ENCODE peak calls at places on chromosomes 1 and 21, in six cellular contexts. M, J, B, A, C and K are unnamed samples.

GRCh38 chr1:38444770-38445442 is 398.3 kb upstream of the POU3F1 start:
- DNase-seq in M (peak; percentile 19), J (no peak), B (no peak), A (no peak), C (no peak), K (no peak)

GRCh38 chr1:99820546-99820945 is 29.6 kb upstream of the AGL start:
- DNase-seq in M (no peak), J (no peak), B (no peak), A (no peak), C (no peak), K (no peak)

GRCh38 chr1:29332204-29332603 is 95.9 kb downstream of the PTPRU start:
- DNase-seq in M (peak; percentile 37), J (peak; percentile 23), B (peak; percentile 76), A (peak; percentile 21), C (peak; percentile 59), K (peak; percentile 60)

GRCh38 chr1:92701147-92701546 is 83.8 kb downstream of the EVI5 start:
- DNase-seq in M (peak; percentile 42), J (no peak), B (no peak), A (peak; percentile 77), C (no peak), K (no peak)

GRCh38 chr1:219308367-219308766 is 134.7 kb downstream of the LYPLAL1 start:
- DNase-seq in M (no peak), J (no peak), B (no peak), A (no peak), C (no peak), K (no peak)

GRCh38 chr1:204891860-204892259 is 21.2 kb downstream of the NFASC start:
- DNase-seq in M (peak; percentile 81), J (no peak), B (no peak), A (no peak), C (no peak), K (no peak)

GRCh38 chr1:22080184-22080583 is 27.7 kb downstream of the CDC42 start:
- DNase-seq in M (no peak), J (no peak), B (no peak), A (no peak), C (no peak), K (no peak)

GRCh38 chr1:98975113-98975512 is 29.5 kb downstream of the PLPPR5 start:
- DNase-seq in M (no peak), J (no peak), B (no peak), A (no peak), C (peak; percentile 3), K (peak; percentile 48)

GRCh38 chr1:94130851-94131595 is 10.1 kb upstream of the ABCA4 start:
- DNase-seq in M (peak; percentile 32), J (no peak), B (no peak), A (peak; percentile 52), C (no peak), K (peak; percentile 30)

GRCh38 chr1:14894811-14895524 is 258.6 kb upstream of the TMEM51 start:
- DNase-seq in M (peak; percentile 57), J (no peak), B (peak; percentile 44), A (no peak), C (no peak), K (peak; percentile 67)

GRCh38 chr1:219281834-219282233 is 108.2 kb downstream of the LYPLAL1 start:
- DNase-seq in M (no peak), J (no peak), B (no peak), A (peak; percentile 32), C (no peak), K (peak; percentile 79)

GRCh38 chr21:38965910-38966504 is 160.3 kb downstream of the ETS2 start:
- DNase-seq in M (no peak), J (no peak), B (peak; percentile 83), A (peak; percentile 59), C (peak; percentile 94), K (no peak)

GRCh38 chr1:110003747-110004428 is 19.3 kb downstream of the AHCYL1 start:
- DNase-seq in M (peak; percentile 98), J (peak; percentile 29), B (peak; percentile 58), A (peak; percentile 99), C (peak; percentile 67), K (peak; percentile 95)

GRCh38 chr1:33608825-33609400 is 136.5 kb downstream of the ZSCAN20 start:
- DNase-seq in M (no peak), J (no peak), B (no peak), A (no peak), C (no peak), K (no peak)

GRCh38 chr1:20716232-20716631 is 1.6 kb downstream of the KIF17 start:
- DNase-seq in M (no peak), J (no peak), B (no peak), A (no peak), C (no peak), K (no peak)

GRCh38 chr1:111570781-111571181 is 48.8 kb upstream of the RAP1A start:
- DNase-seq in M (peak; percentile 46), J (no peak), B (peak; percentile 49), A (peak; percentile 35), C (no peak), K (peak; percentile 31)

GRCh38 chr21:35226960-35227741 is 178.0 kb upstream of the RUNX1 start:
- DNase-seq in M (no peak), J (no peak), B (no peak), A (no peak), C (no peak), K (no peak)

GRCh38 chr1:244497805-244498204 is 36.7 kb downstream of the CATSPERE start:
- DNase-seq in M (peak; percentile 6), J (no peak), B (no peak), A (no peak), C (no peak), K (peak; percentile 44)

GRCh38 chr1:55018395-55018794 is 19.7 kb downstream of the BSND start:
- DNase-seq in M (no peak), J (no peak), B (no peak), A (no peak), C (no peak), K (no peak)

GRCh38 chr1:85480566-85480965 is 15.6 kb upstream of the DDAH1 start:
- DNase-seq in M (no peak), J (no peak), B (no peak), A (no peak), C (no peak), K (no peak)

GRCh38 chr1:169874229-169874628 is 19.5 kb downstream of the SCYL3 start:
- DNase-seq in M (peak; percentile 92), J (no peak), B (no peak), A (peak; percentile 84), C (no peak), K (peak; percentile 83)

GRCh38 chr21:31456201-31456600 is 112.1 kb upstream of the TIAM1 start:
- DNase-seq in M (no peak), J (no peak), B (no peak), A (no peak), C (no peak), K (no peak)

GRCh38 chr1:16721871-16722641 is 18.3 kb upstream of the RNU1-4 start:
- DNase-seq in M (no peak), J (no peak), B (no peak), A (no peak), C (no peak), K (peak; percentile 0)

GRCh38 chr1:240806201-240806745 is 194.3 kb upstream of the GREM2 start:
- DNase-seq in M (peak; percentile 51), J (no peak), B (no peak), A (peak; percentile 37), C (no peak), K (peak; percentile 75)
- H2AFZ ChIP-seq in M (peak overlapping the region; percentile 11), J (no peak overlapping the region), B (no peak overlapping the region), A (no peak overlapping the region), C (no peak overlapping the region), K (no peak overlapping the region)

DNA sequence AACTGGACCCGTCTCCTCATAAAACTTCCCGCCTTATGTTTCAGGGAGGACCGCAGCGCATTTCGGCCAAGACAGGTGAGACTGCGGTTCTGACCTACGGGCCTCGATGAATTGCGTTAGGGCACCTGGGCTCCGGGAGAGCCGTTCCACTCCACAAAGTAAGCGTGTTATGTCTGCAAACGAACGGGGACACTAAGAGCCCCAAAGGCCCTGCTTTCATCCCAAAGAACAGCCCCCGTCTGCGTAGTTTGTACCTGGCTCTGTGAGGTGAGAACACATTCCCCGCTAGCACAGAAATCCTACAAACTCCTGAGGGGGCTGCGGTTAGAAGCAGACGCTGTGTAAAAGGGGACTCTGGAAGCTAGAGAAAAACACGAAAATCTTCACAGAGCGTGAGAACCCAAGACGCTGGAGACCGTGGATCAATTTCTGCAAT is 41.6 kb upstream of the PPIAL4F start:
- DNase-seq in M (no peak), J (no peak), B (no peak), A (no peak), C (no peak), K (no peak)
- H2AFZ ChIP-seq in M (peak overlapping the region; percentile 89), J (peak overlapping the region; percentile 86), B (no peak overlapping the region), A (peak overlapping the region; percentile 93), C (no peak overlapping the region), K (peak overlapping the region; percentile 54)

GRCh38 chr1:238324465-238324864 is 433.7 kb upstream of the ZP4 start:
- DNase-seq in M (no peak), J (no peak), B (no peak), A (no peak), C (no peak), K (no peak)

GRCh38 chr1:238323483-238323882 is 432.8 kb upstream of the ZP4 start:
- DNase-seq in M (no peak), J (no peak), B (no peak), A (no peak), C (no peak), K (no peak)

GRCh38 chr1:238318294-238318908 is 427.7 kb upstream of the ZP4 start:
- DNase-seq in M (no peak), J (no peak), B (no peak), A (no peak), C (no peak), K (no peak)

DNA sequence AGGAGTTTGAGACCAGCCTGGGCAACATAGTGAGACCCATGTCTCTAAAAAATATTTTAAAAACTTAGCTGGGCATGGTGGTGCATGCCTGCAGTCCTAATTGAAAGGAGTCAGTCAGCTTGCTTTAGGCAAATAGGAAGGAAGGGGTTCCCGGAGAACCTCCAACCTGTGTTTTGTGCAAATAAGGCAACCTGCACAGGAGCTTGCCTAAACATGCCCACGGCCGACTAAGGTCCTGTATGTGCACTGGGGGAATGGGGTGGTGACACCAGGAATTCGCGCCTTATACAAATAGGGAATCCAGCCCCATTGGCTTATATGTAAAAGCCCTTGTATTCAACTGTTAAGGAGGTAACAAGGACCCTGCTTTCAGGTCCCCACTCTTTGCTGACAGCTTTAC is 429.2 kb upstream of the ZP4 start:
- DNase-seq in M (no peak), J (no peak), B (no peak), A (no peak), C (no peak), K (no peak)
- H2AFZ ChIP-seq in M (no peak overlapping the region), J (no peak overlapping the region), B (no peak overlapping the region), A (no peak overlapping the region), C (no peak overlapping the region), K (no peak overlapping the region)

DNA sequence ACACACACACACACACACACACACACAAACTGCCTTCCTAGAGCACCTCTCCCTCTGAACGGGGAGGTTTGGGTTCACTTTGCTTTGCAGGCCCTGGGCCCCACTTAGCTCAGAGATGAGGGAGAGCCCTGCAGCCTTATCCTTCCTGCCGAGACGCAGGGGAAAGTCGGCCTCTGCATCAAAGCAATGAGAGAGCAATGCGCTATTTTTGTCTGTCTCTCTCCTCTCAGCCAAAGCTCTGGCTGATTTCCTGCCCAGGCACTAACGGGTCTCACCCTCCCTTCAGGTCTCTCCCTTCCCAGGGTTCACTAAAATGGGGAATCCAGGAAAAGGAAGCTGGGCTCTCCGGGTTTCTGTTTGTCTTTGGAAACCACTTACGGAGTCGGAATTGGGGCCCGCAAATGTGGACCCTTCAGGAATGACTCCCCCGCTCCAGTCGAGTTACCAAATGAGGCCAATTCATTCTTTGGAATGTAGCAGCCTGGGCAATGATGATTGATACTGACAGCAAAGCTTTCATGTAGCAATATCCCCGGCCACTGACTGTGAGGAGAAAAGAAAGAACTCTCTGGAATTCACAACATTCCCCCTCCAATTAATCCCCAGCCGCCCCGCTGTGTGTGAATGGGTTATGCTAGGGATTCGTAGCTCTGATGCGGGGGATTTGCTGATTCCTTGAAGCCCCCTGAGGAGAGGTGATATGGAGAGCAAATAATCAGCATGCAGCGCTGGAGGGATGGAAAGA is 61.5 kb upstream of the WLS start:
- DNase-seq in M (peak; percentile 77), J (peak; percentile 95), B (peak; percentile 77), A (peak; percentile 45), C (no peak), K (no peak)
- H2AFZ ChIP-seq in M (peak overlapping the region; percentile 96), J (peak overlapping the region; percentile 91), B (no peak overlapping the region), A (peak overlapping the region; percentile 90), C (no peak overlapping the region), K (no peak overlapping the region)